ENCODE peak calls at places on chromosomes 11 and 22, in seven cellular contexts. Z, F, A, C, T, J and S are unnamed samples.

GRCh38 chr22:23849009-23850006 is 8.4 kb upstream of the SLC2A11 start:
- DNase-seq in Z (peak), F (peak), A (peak), C (peak), T (no peak), J (peak), S (peak)

GRCh38 chr22:40202225-40202944 is 24.7 kb downstream of the TNRC6B start:
- DNase-seq in Z (no peak), F (peak), A (peak), C (no peak), T (no peak), J (no peak), S (no peak)

GRCh38 chr11:78030429-78031325 is 7.6 kb upstream of the KCTD14 start:
- DNase-seq in Z (no peak), F (peak), A (peak), C (peak), T (peak), J (peak), S (peak)

GRCh38 chr22:42662114-42663021 is 13.2 kb upstream of the CYB5R3 start:
- DNase-seq in Z (no peak), F (peak), A (peak), C (peak), T (peak), J (peak), S (peak)

GRCh38 chr11:46238967-46239800 is 38.3 kb upstream of the CREB3L1 start:
- DNase-seq in Z (peak), F (peak), A (peak), C (peak), T (peak), J (peak), S (peak)

GRCh38 chr11:131198646-131199285 is 171.6 kb upstream of the NTM start:
- DNase-seq in Z (no peak), F (no peak), A (no peak), C (peak), T (no peak), J (no peak), S (no peak)

GRCh38 chr22:30664798-30665197 is 2.9 kb downstream of the DUSP18 start:
- DNase-seq in Z (no peak), F (no peak), A (no peak), C (no peak), T (no peak), J (no peak), S (no peak)

GRCh38 chr22:47344414-47344813 is 582.0 kb downstream of the TBC1D22A start:
- DNase-seq in Z (no peak), F (no peak), A (no peak), C (no peak), T (no peak), J (no peak), S (no peak)

GRCh38 chr22:26918236-26918635 is 260.8 kb downstream of the MIAT start:
- DNase-seq in Z (no peak), F (no peak), A (no peak), C (no peak), T (no peak), J (no peak), S (no peak)

GRCh38 chr11:61782841-61783240 is 9.6 kb downstream of the TMEM258 start:
- DNase-seq in Z (no peak), F (no peak), A (no peak), C (peak), T (no peak), J (no peak), S (no peak)

GRCh38 chr11:65396769-65397745 is 10.6 kb downstream of the FRMD8 start:
- DNase-seq in Z (no peak), F (no peak), A (no peak), C (no peak), T (no peak), J (no peak), S (no peak)

GRCh38 chr11:63845305-63845704 is 6.4 kb downstream of the MARK2 start:
- DNase-seq in Z (no peak), F (no peak), A (no peak), C (no peak), T (peak), J (no peak), S (peak)

GRCh38 chr11:63849691-63850090 is 10.8 kb downstream of the MARK2 start:
- DNase-seq in Z (no peak), F (no peak), A (no peak), C (no peak), T (no peak), J (no peak), S (no peak)

GRCh38 chr11:63846897-63847296 is 8.0 kb downstream of the MARK2 start:
- DNase-seq in Z (no peak), F (no peak), A (no peak), C (no peak), T (no peak), J (no peak), S (no peak)

GRCh38 chr11:63845911-63846310 is 7.0 kb downstream of the MARK2 start:
- DNase-seq in Z (no peak), F (no peak), A (no peak), C (no peak), T (no peak), J (peak), S (no peak)

GRCh38 chr11:63847363-63847762 is 8.5 kb downstream of the MARK2 start:
- DNase-seq in Z (no peak), F (peak), A (no peak), C (no peak), T (no peak), J (peak), S (no peak)
- H3K27ac ChIP-seq in Z (peak), F (peak), A (peak), C (no peak), T (no peak), J (no peak), S (peak)

GRCh38 chr11:97140885-97141494 is 751.2 kb downstream of the JRKL start:
- DNase-seq in Z (no peak), F (no peak), A (no peak), C (peak), T (no peak), J (no peak), S (peak)
- TF ChIP-seq CTCF in Z (no peak), F (peak), A (no peak), C (peak), T (peak), J (peak), S (peak)

GRCh38 chr11:119909495-119909894 is 180.5 kb upstream of the NECTIN1 start:
- DNase-seq in Z (no peak), F (no peak), A (no peak), C (no peak), T (no peak), J (no peak), S (no peak)
- H3K27ac ChIP-seq in Z (no peak), F (no peak), A (peak), C (no peak), T (no peak), J (no peak), S (no peak)

GRCh38 chr11:44853674-44854073 is 97.0 kb downstream of the TP53I11 start:
- DNase-seq in Z (no peak), F (no peak), A (no peak), C (no peak), T (no peak), J (no peak), S (no peak)
- TF ChIP-seq CTCF in Z (no peak), F (no peak), A (no peak), C (no peak), T (no peak), J (no peak), S (no peak)

DNA sequence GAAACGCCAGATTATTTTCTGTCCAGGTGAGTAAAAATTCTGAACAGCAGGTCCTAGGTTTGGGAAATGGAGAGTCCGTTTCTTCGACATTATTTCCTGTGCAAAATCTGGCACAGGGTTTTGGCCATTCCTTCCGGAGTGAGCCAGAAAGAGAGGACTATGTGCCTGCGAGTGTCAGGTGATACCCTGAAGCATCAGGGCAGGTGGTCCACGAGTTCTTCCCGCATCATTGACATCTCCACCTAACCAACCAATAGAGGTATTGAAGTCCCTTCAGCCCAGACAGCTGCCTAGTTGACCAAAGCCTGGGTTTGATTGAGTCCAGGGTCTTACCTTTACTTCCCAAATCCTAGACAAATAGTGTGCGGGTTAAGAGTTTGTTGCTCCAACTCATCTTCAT is 808 bp downstream of the SNAP29 start:
- DNase-seq in Z (no peak), F (no peak), A (no peak), C (no peak), T (no peak), J (no peak), S (no peak)
- H3K27ac ChIP-seq in Z (no peak), F (peak), A (peak), C (peak), T (no peak), J (peak), S (peak)